ENCODE peak calls at places on chromosomes 6 and 20, in ten cellular contexts. U, Y, Q, X, O, M, R, V, D and I are unnamed samples.

GRCh38 chr6:12233693-12234551 is 56.2 kb upstream of the EDN1 start:
- DNase-seq in R (peak; percentile 80), X (peak; percentile 31), O (peak; percentile 21), Q (no peak), V (no peak), M (peak; percentile 48), U (peak; percentile 34), Y (no peak), D (peak; percentile 67), I (peak; percentile 56)

GRCh38 chr6:153103256-153103655 is 27.8 kb downstream of the RGS17 start:
- DNase-seq in X (peak; percentile 11), O (no peak), V (no peak), U (no peak), Q (no peak), R (no peak), Y (no peak), M (no peak), D (no peak), I (no peak)

GRCh38 chr20:1862665-1863059 is 32.5 kb upstream of the SIRPA start:
- DNase-seq in V (no peak), D (no peak), X (no peak), R (no peak), U (no peak), Y (no peak), Q (no peak), O (no peak), M (no peak), I (no peak)

GRCh38 chr6:29830409-29830808 is 2.8 kb downstream of the HLA-G start:
- DNase-seq in Q (no peak), D (no peak), U (no peak), M (no peak), X (no peak), V (no peak), O (no peak), R (no peak), Y (no peak), I (no peak)

GRCh38 chr20:17541996-17542395 is 10.8 kb upstream of the BFSP1 start:
- DNase-seq in X (no peak), Y (no peak), M (no peak), Q (no peak), R (no peak), D (no peak), O (no peak), U (peak; percentile 58), V (no peak), I (no peak)

GRCh38 chr20:11844691-11845090 is 73.0 kb upstream of the BTBD3 start:
- DNase-seq in M (no peak), O (no peak), X (no peak), R (no peak), V (no peak), U (no peak), Q (no peak), Y (no peak), D (no peak), I (no peak)

GRCh38 chr20:17505664-17506517 is 25.3 kb downstream of the BFSP1 start:
- DNase-seq in U (no peak), M (no peak), X (no peak), D (peak; percentile 21), V (no peak), Q (peak; percentile 24), R (no peak), Y (no peak), O (no peak), I (peak; percentile 62)

GRCh38 chr6:140867336-140867735 is 1265.4 kb upstream of the GJE1 start:
- DNase-seq in R (no peak), Q (no peak), V (no peak), O (no peak), X (no peak), D (no peak), U (no peak), M (no peak), Y (no peak), I (no peak)

GRCh38 chr6:1604347-1604990 is 5.2 kb upstream of the FOXC1 start:
- DNase-seq in Q (peak; percentile 48), O (peak; percentile 44), Y (peak; percentile 95), M (peak; percentile 69), U (peak; percentile 61), X (no peak), V (peak; percentile 83), R (peak; percentile 40), D (peak; percentile 54), I (peak; percentile 62)

GRCh38 chr20:64217539-64217938 is 38.0 kb upstream of the PCMTD2 start:
- DNase-seq in V (no peak), Q (no peak), U (no peak), Y (no peak), M (no peak), R (no peak), O (no peak), D (no peak), X (no peak), I (no peak)

GRCh38 chr6:106519460-106520394 is 109.6 kb downstream of the RTN4IP1 start:
- DNase-seq in X (no peak), Y (peak; percentile 83), M (no peak), O (peak; percentile 86), R (no peak), U (peak; percentile 73), D (no peak), Q (peak; percentile 60), V (peak; percentile 58), I (peak; percentile 78)

GRCh38 chr20:38973546-38974120 is 11.5 kb downstream of the DHX35 start:
- DNase-seq in O (no peak), Q (no peak), X (peak; percentile 21), R (no peak), Y (no peak), D (no peak), V (no peak), M (peak; percentile 60), U (peak; percentile 43), I (no peak)

GRCh38 chr20:45959956-45960630 is 11.9 kb downstream of the ZNF335 start:
- DNase-seq in U (no peak), V (no peak), X (no peak), O (no peak), Q (no peak), R (no peak), Y (no peak), M (peak; percentile 7), D (no peak), I (no peak)

GRCh38 chr20:17611540-17612286 is 41.8 kb downstream of the DSTN start:
- DNase-seq in X (no peak), V (peak; percentile 70), Y (peak; percentile 80), R (peak; percentile 21), D (peak; percentile 65), Q (no peak), O (no peak), M (peak; percentile 60), U (no peak), I (peak; percentile 18)

GRCh38 chr6:168212322-168212721 is 107.3 kb downstream of the DACT2 start:
- DNase-seq in O (no peak), Y (no peak), U (no peak), X (no peak), Q (no peak), D (no peak), M (no peak), R (no peak), V (no peak), I (no peak)

DNA sequence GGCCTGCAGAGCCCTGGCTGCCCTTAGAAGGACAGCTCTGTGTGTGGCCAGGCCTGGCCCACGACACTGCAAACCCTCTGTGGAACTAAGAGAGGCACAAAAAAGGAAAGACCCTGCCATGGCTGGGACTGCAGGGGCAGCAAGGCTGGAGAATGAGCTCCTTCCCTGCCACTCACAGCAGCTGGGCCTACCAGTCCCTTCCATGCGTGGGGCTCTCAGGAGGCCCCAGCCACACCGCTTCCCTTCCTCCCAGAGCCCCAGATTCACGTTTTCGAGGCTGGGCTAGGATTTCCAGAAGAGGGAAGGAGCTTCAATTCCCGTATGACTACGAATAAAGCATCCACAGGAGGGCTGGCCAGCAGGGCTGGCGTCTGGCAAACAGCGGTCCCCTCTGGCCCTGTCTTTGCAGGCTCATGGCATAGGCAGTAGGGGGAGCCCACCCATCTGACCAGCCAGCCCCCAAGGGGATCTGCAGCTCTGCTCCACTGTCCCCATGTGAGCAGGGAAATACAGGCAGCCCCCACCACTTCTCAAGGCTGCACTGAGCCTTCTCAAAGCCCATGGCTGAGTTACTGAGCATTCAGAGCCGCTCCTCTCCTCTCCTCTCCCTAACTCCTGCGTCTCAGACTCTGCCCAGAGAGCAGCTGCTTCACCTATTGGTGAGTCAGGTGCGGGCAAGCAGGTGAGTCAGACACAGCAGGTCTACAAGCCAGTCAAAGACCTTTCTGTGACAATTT is 53.1 kb downstream of the NINL start:
- DNase-seq in D (peak; percentile 41), Y (no peak), M (no peak), U (peak; percentile 60), R (no peak), Q (no peak), X (no peak), V (no peak), O (no peak), I (no peak)
- H3K4me1 ChIP-seq in D (peaks cover 23% of the 10 kb centered on the region), Y (no peaks in the 10 kb centered on the region), M (peaks cover 6% of the 10 kb centered on the region), U (peaks cover 15% of the 10 kb centered on the region), R (no peaks in the 10 kb centered on the region), Q (no peaks in the 10 kb centered on the region), X (no peaks in the 10 kb centered on the region), V (no peaks in the 10 kb centered on the region), O (no peaks in the 10 kb centered on the region), I (no peaks in the 10 kb centered on the region)

GRCh38 chr6:143969077-143969476 is 39.0 kb downstream of the PLAGL1 start:
- DNase-seq in O (peak; percentile 4), Q (no peak), V (no peak), D (no peak), Y (no peak), U (no peak), R (no peak), M (no peak), X (no peak), I (no peak)
- H3K4me1 ChIP-seq in O (no peaks in the 10 kb centered on the region), Q (no peaks in the 10 kb centered on the region), V (no peaks in the 10 kb centered on the region), D (peaks cover 20% of the 10 kb centered on the region), Y (peaks cover 45% of the 10 kb centered on the region), U (no peaks in the 10 kb centered on the region), R (no peaks in the 10 kb centered on the region), M (no peaks in the 10 kb centered on the region), X (no peaks in the 10 kb centered on the region), I (no peaks in the 10 kb centered on the region)

GRCh38 chr6:24140572-24140971 is 14.6 kb downstream of the NRSN1 start:
- DNase-seq in Q (no peak), X (peak; percentile 36), V (peak; percentile 25), O (no peak), R (no peak), D (no peak), U (peak; percentile 26), M (no peak), Y (no peak), I (no peak)
- H3K4me1 ChIP-seq in Q (no peaks in the 10 kb centered on the region), X (no peaks in the 10 kb centered on the region), V (no peaks in the 10 kb centered on the region), O (no peaks in the 10 kb centered on the region), R (no peaks in the 10 kb centered on the region), D (peaks cover 15% of the 10 kb centered on the region), U (no peaks in the 10 kb centered on the region), M (no peaks in the 10 kb centered on the region), Y (no peaks in the 10 kb centered on the region), I (no peaks in the 10 kb centered on the region)

DNA sequence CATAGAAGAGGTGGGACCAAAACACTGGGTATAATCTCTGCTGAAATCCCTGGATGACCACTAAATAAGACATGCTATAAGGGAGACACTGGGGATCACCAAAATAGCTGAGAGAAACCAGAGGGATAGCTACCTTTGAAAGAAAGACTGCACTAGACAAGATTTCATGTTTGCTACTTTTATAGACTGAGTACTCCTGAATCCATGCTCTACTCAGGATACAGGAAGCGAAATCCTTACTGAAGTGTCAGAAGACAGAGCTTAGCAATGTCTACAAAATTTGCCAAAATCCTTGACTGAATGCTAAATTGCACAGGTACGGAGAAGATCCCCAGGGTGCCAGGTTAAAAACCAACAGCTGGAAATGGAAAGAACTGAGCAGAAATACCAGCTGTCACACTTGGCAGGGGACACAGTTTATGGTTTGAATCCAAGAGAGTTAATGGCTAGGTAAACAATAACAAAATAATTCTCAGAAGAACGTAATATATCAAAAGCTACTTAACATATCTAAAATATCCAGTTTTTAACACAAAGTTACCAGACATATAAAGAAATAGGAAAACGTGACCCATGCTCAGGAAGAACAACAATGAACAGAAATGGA is 125.4 kb downstream of the MAN1A1 start:
- DNase-seq in U (no peak), Y (no peak), M (no peak), V (no peak), R (no peak), O (no peak), Q (no peak), X (no peak), D (no peak), I (no peak)
- H3K4me1 ChIP-seq in U (no peaks in the 10 kb centered on the region), Y (no peaks in the 10 kb centered on the region), M (peaks cover 12% of the 10 kb centered on the region), V (no peaks in the 10 kb centered on the region), R (no peaks in the 10 kb centered on the region), O (no peaks in the 10 kb centered on the region), Q (no peaks in the 10 kb centered on the region), X (no peaks in the 10 kb centered on the region), D (peaks cover 8% of the 10 kb centered on the region), I (no peaks in the 10 kb centered on the region)